ENCODE peak calls at places on chromosomes 1 and 21, in ten cellular contexts. C, O, D, Y, Z, P, M, V, B and J are unnamed samples.
A peak's percentile ranks its signal among the peaks of the same experiment; 100 is the strongest.

GRCh38 chr1:59401581-59401980 is 104.7 kb downstream of the FGGY start:
- DNase-seq in O (no peak), D (no peak), V (no peak), P (no peak), Y (no peak), Z (no peak), M (no peak), B (no peak), C (no peak), J (no peak)

GRCh38 chr1:151934048-151934493 is 24.8 kb upstream of the THEM4 start:
- DNase-seq in P (peak; percentile 25), Y (no peak), C (no peak), O (peak; percentile 86), D (peak; percentile 64), Z (peak; percentile 32), M (peak; percentile 72), B (no peak), V (no peak), J (no peak)

GRCh38 chr1:103170608-103171007 is 62.3 kb upstream of the COL11A1 start:
- DNase-seq in B (no peak), M (no peak), Z (no peak), V (no peak), Y (no peak), P (no peak), C (no peak), D (no peak), O (no peak), J (no peak)

GRCh38 chr1:15803380-15803779 is 4.1 kb downstream of the UQCRHL start:
- DNase-seq in Y (no peak), B (no peak), D (no peak), Z (no peak), C (no peak), M (peak; percentile 71), V (no peak), P (no peak), O (peak; percentile 82), J (no peak)

GRCh38 chr1:223022641-223023473 is 120.2 kb downstream of the TLR5 start:
- DNase-seq in D (no peak), Z (peak; percentile 46), O (peak; percentile 39), V (no peak), C (no peak), Y (no peak), M (peak; percentile 91), P (no peak), B (no peak), J (no peak)

GRCh38 chr1:29581256-29581655 is 344.9 kb downstream of the PTPRU start:
- DNase-seq in Y (no peak), C (no peak), B (no peak), P (peak; percentile 68), O (no peak), V (no peak), D (no peak), Z (no peak), M (no peak), J (no peak)

GRCh38 chr1:162840256-162840839 is 20.6 kb downstream of the CCDC190 start:
- DNase-seq in C (no peak), Y (no peak), V (no peak), B (no peak), P (no peak), D (no peak), O (peak; percentile 46), Z (no peak), M (no peak), J (no peak)

GRCh38 chr1:230518511-230518910 is 92.4 kb upstream of the PGBD5 start:
- DNase-seq in D (no peak), M (peak; percentile 69), Z (peak; percentile 8), O (peak; percentile 71), C (no peak), V (no peak), P (no peak), B (no peak), Y (no peak), J (no peak)

GRCh38 chr1:201702936-201703335 is 126.0 kb upstream of the IPO9 start:
- DNase-seq in D (no peak), M (peak; percentile 84), C (no peak), Y (no peak), O (peak; percentile 80), Z (no peak), B (no peak), P (no peak), V (no peak), J (no peak)

GRCh38 chr1:231690072-231690471 is 63.5 kb downstream of the DISC1 start:
- DNase-seq in V (no peak), C (no peak), P (no peak), D (no peak), O (peak; percentile 21), Y (no peak), M (peak; percentile 4), B (no peak), Z (no peak), J (no peak)

GRCh38 chr21:23725576-23725975 is 1881.7 kb downstream of the MRPL39 start:
- DNase-seq in B (no peak), M (no peak), C (no peak), V (no peak), D (no peak), Y (no peak), Z (no peak), O (peak; percentile 63), P (no peak), J (no peak)

GRCh38 chr1:226603030-226603960 is 54.7 kb downstream of the STUM start:
- DNase-seq in Z (no peak), B (peak; percentile 61), M (no peak), D (no peak), O (no peak), Y (peak; percentile 83), C (peak; percentile 88), V (peak; percentile 57), P (peak; percentile 13), J (no peak)

GRCh38 chr1:230853736-230854135 is 14.6 kb downstream of the C1orf198 start:
- DNase-seq in O (no peak), Y (no peak), P (no peak), B (no peak), V (no peak), D (no peak), M (no peak), C (no peak), Z (no peak), J (no peak)

GRCh38 chr1:13759072-13759471 is 59.1 kb downstream of the PRDM2 start:
- DNase-seq in P (no peak), C (no peak), V (peak; percentile 30), Z (no peak), D (no peak), O (peak; percentile 54), Y (no peak), M (no peak), B (no peak), J (no peak)

GRCh38 chr1:212074856-212075255 is 39.3 kb downstream of the DTL start:
- DNase-seq in V (no peak), Y (no peak), C (no peak), D (no peak), O (no peak), Z (no peak), B (no peak), M (no peak), P (no peak), J (no peak)
- H3K36me3 ChIP-seq in V (no peaks in the 10 kb centered on the region), Y (no peaks in the 10 kb centered on the region), C (no peaks in the 10 kb centered on the region), D (no peaks in the 10 kb centered on the region), O (peaks cover 55% of the 10 kb centered on the region), Z (peaks cover 7% of the 10 kb centered on the region), B (no peaks in the 10 kb centered on the region), M (peaks cover 27% of the 10 kb centered on the region), P (peaks cover 5% of the 10 kb centered on the region), J (no peaks in the 10 kb centered on the region)

GRCh38 chr1:8026976-8027747 is 1.1 kb upstream of the ERRFI1 start:
- DNase-seq in Z (no peak), V (no peak), C (peak; percentile 71), O (peak; percentile 55), D (no peak), B (peak; percentile 38), M (peak; percentile 48), P (no peak), Y (peak; percentile 82), J (no peak)
- H3K4me1 ChIP-seq in Z (peaks cover 20% of the 10 kb centered on the region), V (no peaks in the 10 kb centered on the region), C (peaks cover 40% of the 10 kb centered on the region), O (peaks cover 54% of the 10 kb centered on the region), D (peaks cover 13% of the 10 kb centered on the region), B (peaks cover 42% of the 10 kb centered on the region), M (peaks cover 44% of the 10 kb centered on the region), P (peaks cover 44% of the 10 kb centered on the region), Y (peaks cover 39% of the 10 kb centered on the region), J (peaks cover 55% of the 10 kb centered on the region)

GRCh38 chr1:33329600-33330305 is 8.9 kb upstream of the A3GALT2 start:
- DNase-seq in M (no peak), D (no peak), C (peak; percentile 46), Z (no peak), Y (peak; percentile 53), B (no peak), O (no peak), V (no peak), P (no peak), J (no peak)

GRCh38 chr1:33330376-33330890 is 9.5 kb upstream of the A3GALT2 start:
- DNase-seq in O (no peak), C (no peak), P (no peak), Z (no peak), B (no peak), D (no peak), Y (peak; percentile 40), V (no peak), M (no peak), J (no peak)

GRCh38 chr1:33327587-33328325 is 6.9 kb upstream of the A3GALT2 start:
- DNase-seq in V (no peak), D (no peak), Z (no peak), Y (peak; percentile 83), O (no peak), P (peak; percentile 100), B (peak; percentile 84), M (no peak), C (peak; percentile 65), J (no peak)

GRCh38 chr1:33326690-33327300 is 5.9 kb upstream of the A3GALT2 start:
- DNase-seq in Z (no peak), B (no peak), P (no peak), Y (peak; percentile 64), M (no peak), C (no peak), D (no peak), V (no peak), O (no peak), J (no peak)

DNA sequence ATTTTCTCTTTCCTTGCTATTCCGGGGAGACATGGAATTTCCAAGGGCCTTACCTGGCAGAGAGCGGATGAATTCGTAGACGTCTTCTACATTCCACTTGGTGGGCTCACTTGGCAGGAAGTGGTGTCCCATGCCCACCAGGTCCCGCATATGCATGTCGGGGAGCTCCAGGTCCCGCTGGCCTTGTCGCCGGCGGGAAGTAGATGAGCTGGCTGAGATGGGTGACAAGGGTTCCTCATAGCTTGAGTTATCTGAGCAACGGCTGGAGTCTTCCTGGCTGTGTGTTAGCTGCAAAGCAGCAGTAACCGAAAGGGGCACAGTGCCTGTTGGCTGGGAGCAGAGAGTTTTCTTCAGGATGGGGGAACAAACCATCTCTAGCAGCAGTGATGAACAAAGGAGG is 7.9 kb upstream of the A3GALT2 start:
- DNase-seq in Z (no peak), Y (peak; percentile 43), B (no peak), P (no peak), O (no peak), C (peak; percentile 40), V (no peak), M (no peak), D (no peak), J (no peak)
- H3K36me3 ChIP-seq in Z (peaks cover 86% of the 10 kb centered on the region), Y (peaks cover 98% of the 10 kb centered on the region), B (peaks cover 98% of the 10 kb centered on the region), P (peaks cover 93% of the 10 kb centered on the region), O (no peaks in the 10 kb centered on the region), C (peaks cover 94% of the 10 kb centered on the region), V (peaks cover 21% of the 10 kb centered on the region), M (peaks cover 7% of the 10 kb centered on the region), D (peaks cover 60% of the 10 kb centered on the region), J (peaks cover 97% of the 10 kb centered on the region)

DNA sequence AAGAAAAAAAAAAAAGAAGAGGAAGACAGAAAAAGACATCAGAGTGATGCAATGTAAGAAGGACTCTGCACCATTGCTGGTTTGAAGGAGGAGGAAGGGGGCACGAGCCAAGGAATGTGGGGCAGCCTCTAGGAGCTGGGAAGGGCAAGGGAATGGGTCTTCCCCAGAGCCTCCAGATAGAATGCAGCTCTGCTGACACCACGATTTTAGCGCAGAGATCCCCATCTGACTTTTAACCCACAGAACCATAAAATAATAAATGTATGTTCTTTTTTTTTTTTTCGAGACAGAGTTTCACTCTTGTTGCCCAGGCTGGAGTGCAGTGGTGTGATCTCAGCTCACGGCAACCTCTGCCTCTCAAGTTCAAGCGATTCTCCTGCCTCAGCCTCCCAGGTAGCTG is 33.8 kb upstream of the LAMC2 start:
- DNase-seq in P (no peak), Y (no peak), C (no peak), Z (no peak), V (no peak), D (no peak), B (no peak), M (no peak), O (no peak), J (no peak)
- H3K4me1 ChIP-seq in P (peaks cover 6% of the 10 kb centered on the region), Y (peaks cover 8% of the 10 kb centered on the region), C (peaks cover 7% of the 10 kb centered on the region), Z (peaks cover 1% of the 10 kb centered on the region), V (no peaks in the 10 kb centered on the region), D (no peaks in the 10 kb centered on the region), B (peaks cover 9% of the 10 kb centered on the region), M (no peaks in the 10 kb centered on the region), O (no peaks in the 10 kb centered on the region), J (peaks cover 4% of the 10 kb centered on the region)